ENCODE peak calls at places on chromosomes 6 and 20, in five cellular contexts. I is GM12891, W is HepG2, S is H1, Z is GM12878. T is an unnamed sample.

GRCh38 chr20:62551408-62552323 is 75.9 kb upstream of the GATA5 start:
- DNase-seq in I (no peak), W (no peak), S (no peak), Z (no peak), T (no peak)

GRCh38 chr6:159422041-159422984 is 253.1 kb downstream of the FNDC1 start:
- DNase-seq in I (no peak), W (no peak), S (no peak), Z (no peak), T (no peak)

GRCh38 chr6:151081658-151082057 is 158.1 kb upstream of the AKAP12 start:
- DNase-seq in I (no peak), W (no peak), S (no peak), Z (no peak), T (no peak)

GRCh38 chr6:157364705-157365104 is 16.3 kb upstream of the ZDHHC14 start:
- DNase-seq in I (no peak), W (no peak), S (no peak), Z (no peak), T (no peak)

GRCh38 chr6:33985333-33985751 is 160.5 kb downstream of the GRM4 start:
- DNase-seq in I (no peak), W (no peak), S (no peak), Z (no peak), T (no peak)

GRCh38 chr6:47741807-47742206 is 40.0 kb upstream of the OPN5 start:
- DNase-seq in I (no peak), W (no peak), S (no peak), Z (no peak), T (no peak)

GRCh38 chr20:2402271-2402980 is 21.7 kb downstream of the TGM6 start:
- DNase-seq in I (no peak), W (peak), S (no peak), Z (no peak), T (no peak)

GRCh38 chr6:156832166-156832743 is 55.1 kb downstream of the ARID1B start:
- DNase-seq in I (no peak), W (no peak), S (no peak), Z (no peak), T (no peak)

GRCh38 chr6:7373739-7374138 is 15.8 kb downstream of the CAGE1 start:
- DNase-seq in I (no peak), W (no peak), S (no peak), Z (no peak), T (no peak)

GRCh38 chr6:154399097-154399496 is 42.5 kb upstream of the IPCEF1 start:
- DNase-seq in I (no peak), W (no peak), S (no peak), Z (no peak), T (no peak)

GRCh38 chr6:146548898-146549374 is 5.3 kb downstream of the RAB32 start:
- DNase-seq in I (no peak), W (no peak), S (no peak), Z (no peak), T (no peak)

GRCh38 chr6:7706269-7706668 is 19.6 kb upstream of the BMP6 start:
- DNase-seq in I (no peak), W (no peak), S (no peak), Z (no peak), T (no peak)

GRCh38 chr6:112296122-112296521 is 41.8 kb upstream of the LAMA4 start:
- DNase-seq in I (no peak), W (peak), S (no peak), Z (no peak), T (no peak)

GRCh38 chr6:20921533-20921932 is 387.3 kb downstream of the CDKAL1 start:
- DNase-seq in I (no peak), W (no peak), S (no peak), Z (no peak), T (no peak)

GRCh38 chr20:50111120-50111828 is 1.7 kb downstream of the UBE2V1 start:
- DNase-seq in I (no peak), W (no peak), S (no peak), Z (no peak), T (no peak)

GRCh38 chr20:62346398-62347150 is 20.5 kb downstream of the LAMA5 start:
- DNase-seq in I (no peak), W (no peak), S (no peak), Z (no peak), T (no peak)

GRCh38 chr20:48629960-48630315 is 197.9 kb downstream of the PREX1 start:
- DNase-seq in I (no peak), W (no peak), S (no peak), Z (no peak), T (no peak)

GRCh38 chr20:47867831-47868230 is 82.5 kb upstream of the SULF2 start:
- DNase-seq in I (no peak), W (no peak), S (no peak), Z (no peak), T (no peak)

GRCh38 chr6:13872681-13873080 is 52.1 kb upstream of the RNF182 start:
- DNase-seq in I (no peak), W (no peak), S (no peak), Z (no peak), T (no peak)

GRCh38 chr6:92827104-92827503 is 592.3 kb downstream of the EPHA7 start:
- DNase-seq in I (no peak), W (no peak), S (no peak), Z (peak), T (no peak)

GRCh38 chr6:145783796-145784195 is 30.8 kb downstream of the FBXO30 start:
- DNase-seq in I (no peak), W (no peak), S (no peak), Z (no peak), T (no peak)

GRCh38 chr20:23234311-23235078 is 116.1 kb upstream of the NXT1 start:
- DNase-seq in I (no peak), W (no peak), S (no peak), Z (no peak), T (no peak)

GRCh38 chr20:46083101-46083500 is 6.7 kb downstream of the NCOA5 start:
- DNase-seq in I (no peak), W (no peak), S (no peak), Z (no peak), T (no peak)

GRCh38 chr20:43691928-43692524 is 25.1 kb downstream of the MYBL2 start:
- DNase-seq in I (peak), W (peak), S (peak), Z (no peak), T (peak)

GRCh38 chr20:47389867-47390347 is 33.4 kb upstream of the ZMYND8 start:
- DNase-seq in I (no peak), W (no peak), S (no peak), Z (no peak), T (no peak)

GRCh38 chr6:28943223-28943556 is 19.4 kb upstream of the TRIM27 start:
- DNase-seq in I (no peak), W (no peak), S (no peak), Z (no peak), T (no peak)

GRCh38 chr6:109060585-109060984 is 34.1 kb downstream of the SESN1 start:
- DNase-seq in I (no peak), W (no peak), S (no peak), Z (no peak), T (no peak)

GRCh38 chr6:15751721-15752350 is 89.0 kb upstream of the DTNBP1 start:
- DNase-seq in I (no peak), W (no peak), S (no peak), Z (no peak), T (no peak)

GRCh38 chr6:70547905-70548304 is 18.8 kb upstream of the SDHAF4 start:
- DNase-seq in I (no peak), W (no peak), S (no peak), Z (no peak), T (no peak)

GRCh38 chr6:12345694-12346058 is 55.5 kb downstream of the EDN1 start:
- DNase-seq in I (no peak), W (no peak), S (no peak), Z (no peak), T (no peak)

GRCh38 chr20:45049904-45050471 is 50.9 kb downstream of the KCNS1 start:
- DNase-seq in I (no peak), W (no peak), S (no peak), Z (no peak), T (no peak)

GRCh38 chr6:53979468-53980067 is 131.7 kb upstream of the MLIP start:
- DNase-seq in I (no peak), W (peak), S (no peak), Z (no peak), T (peak)

GRCh38 chr6:1834641-1835516 is 225.2 kb downstream of the FOXC1 start:
- DNase-seq in I (no peak), W (no peak), S (no peak), Z (no peak), T (no peak)

GRCh38 chr6:137800749-137801148 is 66.3 kb upstream of the TNFAIP3 start:
- DNase-seq in I (no peak), W (no peak), S (no peak), Z (no peak), T (no peak)

GRCh38 chr6:30743099-30744053 is 889 bp upstream of the FLOT1 start:
- DNase-seq in I (no peak), W (no peak), S (no peak), Z (no peak), T (no peak)

GRCh38 chr6:79708094-79708791 is 77.1 kb downstream of the SH3BGRL2 start:
- DNase-seq in I (no peak), W (no peak), S (no peak), Z (no peak), T (no peak)

GRCh38 chr20:14336667-14337066 is 745 bp downstream of the FLRT3 start:
- DNase-seq in I (no peak), W (peak), S (no peak), Z (no peak), T (no peak)
- TF ChIP-seq TAF1 in I (no peak), W (no peak), S (no peak), Z (no peak), T (no peak)

DNA sequence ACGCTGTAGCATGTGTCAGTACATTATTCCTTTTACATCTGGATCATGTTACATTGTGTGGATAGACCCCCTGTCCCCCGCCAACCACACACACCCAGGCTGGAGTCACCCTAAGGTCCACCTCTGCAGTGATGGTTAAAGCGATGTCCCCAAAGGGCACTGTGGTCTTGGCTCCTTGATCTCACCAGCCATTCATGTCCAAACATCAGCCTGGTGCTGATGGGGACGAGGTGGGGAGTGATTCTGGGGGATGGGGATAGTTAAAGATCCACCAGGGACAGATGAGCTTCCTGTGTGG is 59.2 kb upstream of the FAM83D start:
- DNase-seq in I (no peak), W (no peak), S (no peak), Z (no peak), T (no peak)
- TF ChIP-seq POLR2A in I (no peak), W (no peak), S (no peak), Z (no peak), T (no peak)

GRCh38 chr6:27795697-27796494 is 116.3 kb downstream of the OR2B2 start:
- DNase-seq in I (no peak), W (peak), S (no peak), Z (peak), T (no peak)
- TF ChIP-seq POLR2AphosphoS5 in I (no peak), W (no peak), S (no peak), Z (no peak), T (no peak)

GRCh38 chr20:20837574-20838021 is 125.2 kb upstream of the RALGAPA2 start:
- DNase-seq in I (peak), W (peak), S (no peak), Z (no peak), T (no peak)
- TF ChIP-seq TAF1 in I (no peak), W (no peak), S (no peak), Z (no peak), T (no peak)